ENCODE peak calls at places on chromosomes 4 and X, in nine cellular contexts. Y, R, U, L, E, V, T, C and G are unnamed samples.

GRCh38 chr4:66178901-66179300 is 508.6 kb upstream of the EPHA5 start:
- DNase-seq in V (peak; percentile 76), R (peak; percentile 80), L (peak; percentile 19), C (peak; percentile 14), T (no peak), E (peak; percentile 52), Y (no peak), U (no peak), G (no peak)

GRCh38 chr4:40621592-40622512 is 7.8 kb downstream of the RBM47 start:
- DNase-seq in U (peak; percentile 90), V (peak; percentile 99), C (peak; percentile 99), Y (peak; percentile 76), E (peak; percentile 99), L (peak; percentile 91), T (no peak), R (peak; percentile 86), G (peak; percentile 99)

GRCh38 chrX:125322431-125322830 is 2.8 kb downstream of the TEX13C start:
- DNase-seq in T (no peak), Y (no peak), V (no peak), E (no peak), L (peak; percentile 7), C (no peak), U (no peak), R (no peak), G (no peak)

GRCh38 chr4:128684031-128684430 is 125.5 kb upstream of the JADE1 start:
- DNase-seq in L (no peak), R (no peak), V (no peak), C (no peak), E (no peak), U (no peak), Y (no peak), T (no peak), G (no peak)

GRCh38 chr4:3510481-3510880 is 21.7 kb downstream of the LRPAP1 start:
- DNase-seq in U (no peak), C (no peak), V (no peak), Y (no peak), R (no peak), E (no peak), T (no peak), L (no peak), G (no peak)

GRCh38 chr4:2462218-2462991 is 6.5 kb upstream of the RNF4 start:
- DNase-seq in T (peak; percentile 75), E (peak; percentile 67), C (peak; percentile 80), Y (no peak), L (peak; percentile 81), R (peak; percentile 51), V (peak; percentile 68), U (peak; percentile 59), G (peak; percentile 70)

GRCh38 chrX:28552882-28553829 is 34.1 kb upstream of the IL1RAPL1 start:
- DNase-seq in E (peak; percentile 2), T (no peak), V (no peak), L (no peak), U (no peak), R (peak; percentile 66), C (no peak), Y (no peak), G (no peak)

GRCh38 chr4:6781561-6781960 is 966 bp upstream of the KIAA0232 start:
- DNase-seq in U (no peak), L (no peak), T (no peak), R (no peak), V (no peak), E (no peak), Y (no peak), C (no peak), G (no peak)

GRCh38 chr4:177511611-177512010 is 69.4 kb upstream of the AGA start:
- DNase-seq in L (peak; percentile 13), Y (no peak), E (no peak), U (no peak), R (peak; percentile 88), C (no peak), V (no peak), T (no peak), G (no peak)

GRCh38 chr4:164440196-164440595 is 313.7 kb upstream of the SMIM31 start:
- DNase-seq in E (no peak), U (no peak), Y (no peak), V (peak; percentile 10), R (peak; percentile 87), T (no peak), C (no peak), L (peak; percentile 3), G (no peak)

GRCh38 chrX:6053126-6053625 is 175.5 kb downstream of the NLGN4X start:
- DNase-seq in Y (no peak), U (no peak), R (no peak), V (no peak), L (no peak), C (no peak), T (no peak), E (no peak), G (no peak)

GRCh38 chr4:150181536-150181935 is 103.3 kb downstream of the DCLK2 start:
- DNase-seq in Y (no peak), U (no peak), T (peak; percentile 68), L (peak; percentile 42), V (peak; percentile 54), C (peak; percentile 62), R (no peak), E (peak; percentile 54), G (peak; percentile 49)

GRCh38 chr4:150178161-150178560 is 99.9 kb downstream of the DCLK2 start:
- DNase-seq in C (no peak), L (no peak), U (no peak), Y (no peak), V (peak; percentile 34), R (no peak), E (no peak), T (no peak), G (peak; percentile 67)

GRCh38 chr4:150173854-150174398 is 95.7 kb downstream of the DCLK2 start:
- DNase-seq in E (peak; percentile 18), V (no peak), T (peak; percentile 76), C (peak; percentile 64), L (no peak), R (no peak), Y (no peak), U (no peak), G (no peak)

GRCh38 chr4:150173420-150173819 is 95.2 kb downstream of the DCLK2 start:
- DNase-seq in U (no peak), V (peak; percentile 31), R (no peak), C (no peak), E (no peak), T (peak; percentile 76), Y (no peak), L (no peak), G (peak; percentile 18)

GRCh38 chr4:150176559-150176958 is 98.3 kb downstream of the DCLK2 start:
- DNase-seq in V (peak; percentile 98), T (no peak), U (no peak), L (no peak), Y (no peak), C (peak; percentile 82), R (no peak), E (no peak), G (peak; percentile 96)
- H3K4me3 ChIP-seq in V (no peak overlapping the region), T (no peak overlapping the region), U (no peak overlapping the region), L (no peak overlapping the region), Y (no peak overlapping the region), C (no peak overlapping the region), R (no peak overlapping the region), E (no peak overlapping the region), G (no peak overlapping the region)

GRCh38 chr4:138188406-138189084 is 53.6 kb downstream of the SLC7A11 start:
- DNase-seq in V (no peak), C (no peak), L (peak; percentile 65), U (no peak), T (no peak), Y (no peak), E (peak; percentile 33), R (no peak), G (no peak)

GRCh38 chr4:138189212-138189611 is 52.9 kb downstream of the SLC7A11 start:
- DNase-seq in V (no peak), C (no peak), R (no peak), L (no peak), T (no peak), U (no peak), E (no peak), Y (no peak), G (no peak)

GRCh38 chr4:138184881-138185280 is 57.3 kb downstream of the SLC7A11 start:
- DNase-seq in C (peak; percentile 45), U (no peak), R (no peak), Y (no peak), V (no peak), E (no peak), L (no peak), T (no peak), G (no peak)

GRCh38 chr4:138182838-138183426 is 59.2 kb downstream of the SLC7A11 start:
- DNase-seq in V (peak; percentile 85), T (peak; percentile 85), R (peak; percentile 67), L (peak; percentile 42), Y (no peak), E (peak; percentile 88), C (peak; percentile 83), U (no peak), G (peak; percentile 67)

GRCh38 chr4:138186264-138186663 is 55.9 kb downstream of the SLC7A11 start:
- DNase-seq in T (no peak), E (no peak), U (no peak), L (peak; percentile 19), V (no peak), R (no peak), Y (no peak), C (no peak), G (no peak)
- H3K4me3 ChIP-seq in T (no peak overlapping the region), E (no peak overlapping the region), U (no peak overlapping the region), L (no peak overlapping the region), V (no peak overlapping the region), R (no peak overlapping the region), Y (no peak overlapping the region), C (no peak overlapping the region), G (no peak overlapping the region)

DNA sequence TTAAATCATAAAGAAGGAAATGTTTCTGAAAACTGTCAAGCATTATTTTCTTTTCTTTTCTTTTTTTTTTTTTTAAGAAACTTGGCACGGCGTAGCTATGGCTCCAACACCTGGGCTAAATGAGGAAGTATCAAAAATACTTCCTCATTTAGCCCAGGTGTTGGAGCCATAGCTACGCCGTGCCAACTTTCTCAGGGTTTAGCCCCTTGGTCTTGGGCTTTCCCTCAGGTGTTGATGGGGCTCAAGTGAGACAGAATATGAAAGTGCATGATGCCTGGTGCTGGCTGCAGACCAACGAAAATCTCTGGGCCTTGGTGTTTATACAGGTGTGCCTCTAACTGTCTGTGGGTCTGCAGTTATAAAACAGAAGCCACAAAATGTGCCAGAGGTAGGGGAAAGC is 132.7 kb downstream of the ARHGAP24 start:
- DNase-seq in T (no peak), V (no peak), R (no peak), C (no peak), E (no peak), U (no peak), Y (no peak), L (no peak), G (no peak)
- H3K4me3 ChIP-seq in T (no peak overlapping the region), V (no peak overlapping the region), R (no peak overlapping the region), C (no peak overlapping the region), E (no peak overlapping the region), U (no peak overlapping the region), Y (no peak overlapping the region), L (no peak overlapping the region), G (no peak overlapping the region)

DNA sequence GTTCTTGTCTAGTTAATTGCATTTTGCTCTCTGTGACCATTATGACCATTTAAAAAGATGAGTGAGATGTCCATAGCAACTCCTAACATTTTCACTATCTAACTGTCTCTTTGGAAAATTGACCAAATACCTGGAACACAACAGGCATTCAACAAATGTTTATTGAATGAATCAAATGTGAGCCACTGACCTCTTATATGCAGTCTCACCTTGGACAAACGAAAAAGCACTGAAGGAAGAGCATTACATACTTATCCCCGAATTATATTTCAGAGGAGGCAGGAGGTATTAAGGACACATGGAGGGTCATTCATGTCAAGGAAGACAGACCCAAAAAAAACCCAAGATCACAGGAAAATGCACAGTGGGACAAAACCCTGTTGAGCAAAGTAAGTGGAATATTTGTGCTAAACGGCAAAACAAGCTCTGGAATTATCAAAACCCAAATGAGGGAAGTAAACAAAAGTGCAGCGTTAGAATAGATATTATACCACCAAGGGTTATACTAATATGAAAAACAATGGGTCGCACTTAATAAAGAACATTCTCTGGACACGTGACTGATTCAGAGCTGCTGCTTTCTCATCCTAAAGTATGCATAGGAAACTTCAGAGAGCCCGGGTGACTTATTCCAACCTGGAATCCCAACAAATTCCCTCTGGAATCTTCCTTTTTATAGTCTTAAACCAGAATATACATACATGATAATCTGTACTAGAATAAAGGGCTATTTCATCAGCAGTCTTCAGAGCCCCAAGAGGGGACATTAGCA is 131.9 kb downstream of the AMELX start:
- DNase-seq in L (no peak), Y (no peak), U (no peak), T (no peak), V (no peak), R (peak; percentile 57), C (no peak), E (no peak), G (no peak)
- H3K4me3 ChIP-seq in L (no peak overlapping the region), Y (no peak overlapping the region), U (no peak overlapping the region), T (no peak overlapping the region), V (no peak overlapping the region), R (no peak overlapping the region), C (no peak overlapping the region), E (no peak overlapping the region), G (no peak overlapping the region)